ENCODE peak calls at places on chromosomes 12 and 14, in five cellular contexts. One of them, this sample, is unnamed.

GRCh38 chr12:103680591-103681065 is 93.6 kb downstream of the STAB2 start:
- DNase-seq in Peyer's patch: no peak
- DNase-seq in heart left ventricle: peak
- DNase-seq in GM23248: peak
- DNase-seq in CD8-positive, alpha-beta memory T cell: no peak
- DNase-seq in this sample: no peak

GRCh38 chr12:42446761-42447160 is 120.8 kb downstream of the PPHLN1 start:
- DNase-seq in Peyer's patch: no peak
- DNase-seq in heart left ventricle: no peak
- DNase-seq in GM23248: no peak
- DNase-seq in CD8-positive, alpha-beta memory T cell: no peak
- DNase-seq in this sample: no peak

GRCh38 chr12:1360812-1361211 is 233.6 kb downstream of the FBXL14 start:
- DNase-seq in Peyer's patch: no peak
- DNase-seq in heart left ventricle: no peak
- DNase-seq in GM23248: peak
- DNase-seq in CD8-positive, alpha-beta memory T cell: no peak
- DNase-seq in this sample: no peak

GRCh38 chr14:73724696-73725095 is 10.5 kb upstream of the PNMA1 start:
- DNase-seq in Peyer's patch: no peak
- DNase-seq in heart left ventricle: no peak
- DNase-seq in GM23248: no peak
- DNase-seq in CD8-positive, alpha-beta memory T cell: no peak
- DNase-seq in this sample: no peak

GRCh38 chr12:75705749-75706719 is 194.6 kb upstream of the KRR1 start:
- DNase-seq in Peyer's patch: no peak
- DNase-seq in heart left ventricle: peak
- DNase-seq in GM23248: peak
- DNase-seq in CD8-positive, alpha-beta memory T cell: no peak
- DNase-seq in this sample: no peak

GRCh38 chr12:96861656-96862055 is 45.4 kb upstream of the NEDD1 start:
- DNase-seq in Peyer's patch: no peak
- DNase-seq in heart left ventricle: no peak
- DNase-seq in GM23248: peak
- DNase-seq in CD8-positive, alpha-beta memory T cell: no peak
- DNase-seq in this sample: no peak

GRCh38 chr12:109695961-109696461 is 17.6 kb upstream of the FAM222A start:
- DNase-seq in Peyer's patch: no peak
- DNase-seq in heart left ventricle: no peak
- DNase-seq in GM23248: no peak
- DNase-seq in CD8-positive, alpha-beta memory T cell: no peak
- DNase-seq in this sample: no peak

GRCh38 chr14:24258119-24258518 is 4.9 kb downstream of the TGM1 start:
- DNase-seq in Peyer's patch: no peak
- DNase-seq in heart left ventricle: no peak
- DNase-seq in GM23248: no peak
- DNase-seq in CD8-positive, alpha-beta memory T cell: no peak
- DNase-seq in this sample: no peak

GRCh38 chr12:67599691-67600090 is 48.9 kb upstream of the DYRK2 start:
- DNase-seq in Peyer's patch: no peak
- DNase-seq in heart left ventricle: no peak
- DNase-seq in GM23248: no peak
- DNase-seq in CD8-positive, alpha-beta memory T cell: no peak
- DNase-seq in this sample: no peak

GRCh38 chr14:20381341-20381740 is 32.0 kb downstream of the TEP1 start:
- DNase-seq in Peyer's patch: no peak
- DNase-seq in heart left ventricle: no peak
- DNase-seq in GM23248: no peak
- DNase-seq in CD8-positive, alpha-beta memory T cell: no peak
- DNase-seq in this sample: no peak

GRCh38 chr12:94980577-94980976 is 22.9 kb downstream of the NDUFA12 start:
- DNase-seq in Peyer's patch: no peak
- DNase-seq in heart left ventricle: no peak
- DNase-seq in GM23248: peak
- DNase-seq in CD8-positive, alpha-beta memory T cell: no peak
- DNase-seq in this sample: peak

DNA sequence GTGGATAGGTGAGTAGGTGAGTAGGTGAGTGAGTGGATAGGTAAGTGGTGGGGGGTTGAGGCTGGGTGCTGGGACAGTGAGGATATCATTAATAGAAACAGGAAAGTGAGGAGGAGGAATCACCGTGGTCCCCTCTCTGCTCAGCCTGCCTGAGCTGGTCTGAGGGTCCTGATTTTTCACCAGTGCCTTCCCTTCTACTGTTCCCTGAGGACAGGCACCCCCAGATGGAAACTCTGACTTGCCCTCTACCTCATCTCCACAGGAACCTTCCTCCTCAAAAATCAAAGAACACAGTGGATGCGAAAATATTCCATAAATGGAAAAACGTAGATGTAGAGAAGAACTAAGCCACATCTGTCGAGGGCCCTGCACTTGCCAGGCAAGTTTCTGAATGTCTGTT is 1.9 kb downstream of the GPR68 start:
- DNase-seq in Peyer's patch: no peak
- DNase-seq in heart left ventricle: no peak
- DNase-seq in GM23248: no peak
- DNase-seq in CD8-positive, alpha-beta memory T cell: no peak
- DNase-seq in this sample: no peak
- H3K27ac ChIP-seq in Peyer's patch: peak
- H3K27ac ChIP-seq in heart left ventricle: no peak
- H3K27ac ChIP-seq in GM23248: peak
- H3K27ac ChIP-seq in CD8-positive, alpha-beta memory T cell: peak
- H3K27ac ChIP-seq in this sample: peak

GRCh38 chr12:91191516-91192111 is 9.0 kb upstream of the DCN start:
- DNase-seq in Peyer's patch: no peak
- DNase-seq in heart left ventricle: no peak
- DNase-seq in GM23248: no peak
- DNase-seq in CD8-positive, alpha-beta memory T cell: no peak
- DNase-seq in this sample: no peak

GRCh38 chr12:91194500-91194899 is 11.9 kb upstream of the DCN start:
- DNase-seq in Peyer's patch: no peak
- DNase-seq in heart left ventricle: no peak
- DNase-seq in GM23248: no peak
- DNase-seq in CD8-positive, alpha-beta memory T cell: no peak
- DNase-seq in this sample: no peak

GRCh38 chr12:91202390-91202789 is 19.8 kb upstream of the DCN start:
- DNase-seq in Peyer's patch: no peak
- DNase-seq in heart left ventricle: no peak
- DNase-seq in GM23248: no peak
- DNase-seq in CD8-positive, alpha-beta memory T cell: no peak
- DNase-seq in this sample: no peak

GRCh38 chr12:91196436-91196835 is 13.8 kb upstream of the DCN start:
- DNase-seq in Peyer's patch: no peak
- DNase-seq in heart left ventricle: no peak
- DNase-seq in GM23248: peak
- DNase-seq in CD8-positive, alpha-beta memory T cell: no peak
- DNase-seq in this sample: no peak
- H3K27ac ChIP-seq in Peyer's patch: no peak
- H3K27ac ChIP-seq in heart left ventricle: no peak
- H3K27ac ChIP-seq in GM23248: no peak
- H3K27ac ChIP-seq in CD8-positive, alpha-beta memory T cell: no peak
- H3K27ac ChIP-seq in this sample: no peak

GRCh38 chr14:76884394-76884793 is 58.2 kb downstream of the LRRC74A start:
- DNase-seq in Peyer's patch: no peak
- DNase-seq in heart left ventricle: no peak
- DNase-seq in GM23248: no peak
- DNase-seq in CD8-positive, alpha-beta memory T cell: no peak
- DNase-seq in this sample: no peak
- H3K27ac ChIP-seq in Peyer's patch: no peak
- H3K27ac ChIP-seq in heart left ventricle: peak
- H3K27ac ChIP-seq in GM23248: no peak
- H3K27ac ChIP-seq in CD8-positive, alpha-beta memory T cell: no peak
- H3K27ac ChIP-seq in this sample: no peak

GRCh38 chr12:111407371-111408115 is 1.8 kb downstream of the SH2B3 start:
- DNase-seq in Peyer's patch: no peak
- DNase-seq in heart left ventricle: no peak
- DNase-seq in GM23248: peak
- DNase-seq in CD8-positive, alpha-beta memory T cell: no peak
- DNase-seq in this sample: no peak

GRCh38 chr12:111408116-111408440 is 2.4 kb downstream of the SH2B3 start:
- DNase-seq in Peyer's patch: no peak
- DNase-seq in heart left ventricle: no peak
- DNase-seq in GM23248: peak
- DNase-seq in CD8-positive, alpha-beta memory T cell: no peak
- DNase-seq in this sample: no peak

GRCh38 chr12:111405149-111405855 is 421 bp upstream of the SH2B3 start:
- DNase-seq in Peyer's patch: peak
- DNase-seq in heart left ventricle: peak
- DNase-seq in GM23248: peak
- DNase-seq in CD8-positive, alpha-beta memory T cell: peak
- DNase-seq in this sample: peak

GRCh38 chr12:111405856-111406473 is at the start of gene SH2B3:
- DNase-seq in Peyer's patch: no peak
- DNase-seq in heart left ventricle: no peak
- DNase-seq in GM23248: peak
- DNase-seq in CD8-positive, alpha-beta memory T cell: peak
- DNase-seq in this sample: no peak

GRCh38 chr12:111406474-111407370 is 999 bp downstream of the SH2B3 start:
- DNase-seq in Peyer's patch: peak
- DNase-seq in heart left ventricle: peak
- DNase-seq in GM23248: peak
- DNase-seq in CD8-positive, alpha-beta memory T cell: peak
- DNase-seq in this sample: peak
- H3K27ac ChIP-seq in Peyer's patch: peak
- H3K27ac ChIP-seq in heart left ventricle: peak
- H3K27ac ChIP-seq in GM23248: peak
- H3K27ac ChIP-seq in CD8-positive, alpha-beta memory T cell: peak
- H3K27ac ChIP-seq in this sample: peak

GRCh38 chr12:108645686-108646596 is 12.2 kb upstream of the SELPLG start:
- DNase-seq in Peyer's patch: no peak
- DNase-seq in heart left ventricle: no peak
- DNase-seq in GM23248: no peak
- DNase-seq in CD8-positive, alpha-beta memory T cell: no peak
- DNase-seq in this sample: no peak
- H3K27ac ChIP-seq in Peyer's patch: no peak
- H3K27ac ChIP-seq in heart left ventricle: no peak
- H3K27ac ChIP-seq in GM23248: peak
- H3K27ac ChIP-seq in CD8-positive, alpha-beta memory T cell: no peak
- H3K27ac ChIP-seq in this sample: no peak